ENCODE peak calls at places on chromosomes 13 and 19, in ten cellular contexts. L is WTC11, K is iPS DF 19.7, O is GM04504, G is NCI-H510A treated with DMSO at 0.1 percent for 48 hours, R is stomach, A is cardiac muscle cell, F is HEK293T, V is posterior cingulate gyrus, N is adrenal gland. H is an unnamed sample.

GRCh38 chr13:113903361-113903760 is 39.5 kb upstream of the GAS6 start:
- DNase-seq in L (no peak), K (no peak), O (peak; percentile 67), G (no peak), R (peak; percentile 25), A (no peak), F (no peak), V (no peak), N (no peak), H (no peak)

GRCh38 chr19:7492142-7493055 is 3.6 kb upstream of the PEX11G start:
- DNase-seq in L (no peak), K (no peak), O (peak; percentile 34), G (no peak), R (no peak), A (peak; percentile 78), F (no peak), V (no peak), N (no peak), H (peak; percentile 46)

GRCh38 chr13:81058916-81059290 is 718.0 kb upstream of the SPRY2 start:
- DNase-seq in L (no peak), K (no peak), O (no peak), G (no peak), R (no peak), A (no peak), F (no peak), V (no peak), N (no peak), H (no peak)

GRCh38 chr19:49512970-49513745 is 697 bp downstream of the FCGRT start:
- DNase-seq in L (peak; percentile 65), K (no peak), O (no peak), G (peak; percentile 65), R (peak; percentile 59), A (no peak), F (no peak), V (no peak), N (no peak), H (peak; percentile 66)

GRCh38 chr19:48750771-48751504 is 1.5 kb downstream of the FUT1 start:
- DNase-seq in L (no peak), K (no peak), O (no peak), G (no peak), R (peak; percentile 58), A (no peak), F (no peak), V (no peak), N (no peak), H (no peak)

GRCh38 chr13:76387561-76387960 is 498.6 kb downstream of the KCTD12 start:
- DNase-seq in L (no peak), K (no peak), O (no peak), G (no peak), R (no peak), A (no peak), F (no peak), V (no peak), N (no peak), H (no peak)

GRCh38 chr13:114017028-114017630 is 43.3 kb upstream of the C13orf46 start:
- DNase-seq in L (peak; percentile 55), K (no peak), O (no peak), G (no peak), R (no peak), A (peak; percentile 60), F (peak; percentile 8), V (no peak), N (no peak), H (no peak)

GRCh38 chr19:12365094-12365371 is 450 bp downstream of the ZNF442 start:
- DNase-seq in L (no peak), K (no peak), O (peak; percentile 10), G (no peak), R (peak; percentile 30), A (peak; percentile 41), F (no peak), V (no peak), N (peak; percentile 48), H (peak; percentile 63)

GRCh38 chr19:55672418-55672817 is 2.6 kb upstream of the EPN1 start:
- DNase-seq in L (no peak), K (no peak), O (no peak), G (no peak), R (no peak), A (peak; percentile 50), F (no peak), V (no peak), N (no peak), H (no peak)

GRCh38 chr19:18153555-18154134 is 682 bp downstream of the PIK3R2 start:
- DNase-seq in L (no peak), K (no peak), O (no peak), G (no peak), R (no peak), A (no peak), F (no peak), V (no peak), N (no peak), H (peak; percentile 42)

GRCh38 chr19:39599116-39599515 is 3.2 kb upstream of the LGALS13 start:
- DNase-seq in L (peak; percentile 67), K (no peak), O (peak; percentile 2), G (no peak), R (no peak), A (peak; percentile 42), F (peak; percentile 17), V (no peak), N (no peak), H (peak; percentile 32)

GRCh38 chr13:111945086-111945485 is 121.9 kb upstream of the SOX1 start:
- DNase-seq in L (no peak), K (no peak), O (no peak), G (no peak), R (peak; percentile 16), A (no peak), F (no peak), V (no peak), N (no peak), H (no peak)

GRCh38 chr19:54035215-54036178 is 28.2 kb downstream of the VSTM1 start:
- DNase-seq in L (no peak), K (peak; percentile 84), O (peak; percentile 82), G (no peak), R (no peak), A (peak; percentile 91), F (no peak), V (no peak), N (no peak), H (no peak)

GRCh38 chr19:38665950-38666661 is 18.7 kb downstream of the ACTN4 start:
- DNase-seq in L (peak; percentile 80), K (peak; percentile 93), O (peak; percentile 76), G (no peak), R (no peak), A (peak; percentile 83), F (no peak), V (no peak), N (peak; percentile 70), H (no peak)

GRCh38 chr13:47890146-47890814 is 110.8 kb downstream of the SUCLA2 start:
- DNase-seq in L (no peak), K (no peak), O (no peak), G (no peak), R (no peak), A (peak; percentile 48), F (no peak), V (no peak), N (no peak), H (no peak)

GRCh38 chr13:110017379-110017778 is 231.0 kb upstream of the IRS2 start:
- DNase-seq in L (peak; percentile 15), K (peak; percentile 40), O (peak; percentile 62), G (no peak), R (no peak), A (peak; percentile 92), F (no peak), V (no peak), N (no peak), H (peak; percentile 5)

GRCh38 chr13:103878891-103879605 is 812.8 kb upstream of the SLC10A2 start:
- DNase-seq in L (no peak), K (no peak), O (no peak), G (no peak), R (no peak), A (peak; percentile 35), F (no peak), V (no peak), N (no peak), H (no peak)

GRCh38 chr13:39483326-39483725 is 119.7 kb downstream of the LHFPL6 start:
- DNase-seq in L (no peak), K (no peak), O (peak; percentile 35), G (no peak), R (no peak), A (no peak), F (no peak), V (no peak), N (no peak), H (peak; percentile 21)

GRCh38 chr13:112686987-112687386 is 2.9 kb upstream of the ATP11A start:
- DNase-seq in L (no peak), K (no peak), O (no peak), G (no peak), R (peak; percentile 10), A (no peak), F (no peak), V (no peak), N (no peak), H (no peak)

GRCh38 chr19:56377105-56377924 is 16.0 kb downstream of the ZNF582 start:
- DNase-seq in L (no peak), K (no peak), O (no peak), G (no peak), R (no peak), A (no peak), F (no peak), V (no peak), N (no peak), H (no peak)

GRCh38 chr19:12720851-12721655 is 2.7 kb downstream of the TNPO2 start:
- DNase-seq in L (peak; percentile 26), K (no peak), O (no peak), G (no peak), R (no peak), A (peak; percentile 32), F (no peak), V (no peak), N (peak; percentile 48), H (no peak)

GRCh38 chr13:100517135-100517534 is 71.5 kb downstream of the GGACT start:
- DNase-seq in L (no peak), K (no peak), O (no peak), G (no peak), R (peak; percentile 50), A (no peak), F (no peak), V (no peak), N (no peak), H (no peak)

GRCh38 chr13:57036290-57036689 is 104.4 kb upstream of the PRR20A start:
- DNase-seq in L (no peak), K (no peak), O (no peak), G (no peak), R (no peak), A (no peak), F (no peak), V (no peak), N (no peak), H (no peak)

GRCh38 chr19:46201413-46202310 is 27.9 kb upstream of the IGFL1 start:
- DNase-seq in L (no peak), K (no peak), O (no peak), G (no peak), R (no peak), A (no peak), F (no peak), V (peak; percentile 25), N (peak; percentile 93), H (no peak)